ENCODE peak calls at places on chromosomes 3 and 15, in four cellular contexts. M is HFF-Myc, L is foreskin fibroblast, I is PC-3. E is an unnamed sample.

GRCh38 chr3:150179330-150179729 is 208.6 kb upstream of the PFN2 start:
- DNase-seq in I (no peak), L (no peak), M (no peak), E (no peak)

GRCh38 chr15:64019764-64020163 is 26.5 kb downstream of the DAPK2 start:
- DNase-seq in I (peak; percentile 94), M (no peak), L (no peak), E (no peak)

GRCh38 chr3:122754867-122755835 is 38.5 kb downstream of the HSPBAP1 start:
- DNase-seq in L (peak; percentile 34), M (no peak), I (peak; percentile 85), E (peak; percentile 13)

GRCh38 chr3:29852767-29853166 is 571.9 kb downstream of the RBMS3 start:
- DNase-seq in I (no peak), L (no peak), M (no peak), E (no peak)

GRCh38 chr3:155766206-155766605 is 21.3 kb upstream of the PLCH1 start:
- DNase-seq in M (no peak), L (no peak), I (peak; percentile 66), E (no peak)

GRCh38 chr3:151434151-151434890 is 26.5 kb downstream of the IGSF10 start:
- DNase-seq in L (peak; percentile 82), M (peak; percentile 41), I (peak; percentile 92), E (peak; percentile 79)

GRCh38 chr15:42727740-42728355 is 9.1 kb downstream of the CDAN1 start:
- DNase-seq in L (no peak), I (no peak), M (no peak), E (no peak)

GRCh38 chr3:135248217-135248616 is 453.2 kb downstream of the EPHB1 start:
- DNase-seq in M (no peak), L (no peak), I (no peak), E (no peak)

GRCh38 chr3:53192608-53193007 is 31.6 kb downstream of the PRKCD start:
- DNase-seq in I (no peak), L (no peak), M (no peak), E (no peak)

GRCh38 chr3:53191836-53192480 is 30.9 kb downstream of the PRKCD start:
- DNase-seq in M (no peak), I (no peak), L (no peak), E (no peak)

GRCh38 chr3:53194218-53195065 is 33.4 kb downstream of the PRKCD start:
- DNase-seq in L (peak; percentile 21), I (peak; percentile 55), M (peak; percentile 37), E (no peak)

GRCh38 chr3:53195066-53195450 is 34.0 kb downstream of the PRKCD start:
- DNase-seq in M (no peak), I (no peak), L (no peak), E (no peak)

DNA sequence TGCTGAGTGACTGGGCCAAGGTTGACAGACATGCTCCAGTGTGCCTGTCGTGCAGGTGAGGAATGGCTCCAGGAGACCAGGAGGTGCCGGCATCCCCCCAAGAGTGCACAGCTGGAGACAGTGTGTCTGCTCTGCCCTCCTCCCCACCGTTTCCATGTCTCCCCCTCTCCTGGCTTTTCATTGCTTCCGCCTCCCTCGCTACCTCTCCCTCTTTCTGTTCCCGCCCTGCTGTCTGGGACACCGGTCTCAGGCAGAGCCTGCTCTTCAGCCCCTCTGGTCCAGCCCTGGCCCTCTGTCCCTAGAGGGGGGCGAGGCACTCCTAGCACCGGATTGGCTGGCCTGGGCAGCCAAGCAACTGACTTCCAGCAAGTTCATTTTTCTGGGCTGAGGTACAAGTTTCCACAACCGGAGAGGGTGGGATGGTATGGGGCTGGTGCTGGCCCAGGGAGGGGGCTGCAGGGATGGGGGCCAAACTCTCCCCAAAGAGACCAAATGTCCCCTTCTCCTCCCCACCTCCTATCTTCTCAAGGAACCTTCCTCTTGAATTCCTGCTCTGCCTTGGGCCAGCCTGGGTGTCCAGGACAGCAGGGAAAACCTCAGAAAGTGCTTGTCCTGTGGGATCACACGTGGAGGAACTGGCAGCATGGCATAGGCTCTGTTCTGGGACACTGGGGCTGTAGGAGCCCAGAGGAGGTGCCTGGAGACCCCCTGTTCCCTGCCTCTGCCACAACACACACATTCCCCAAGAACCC is 32.6 kb downstream of the PRKCD start:
- DNase-seq in I (no peak), L (no peak), M (no peak), E (no peak)
- H3K4me3 ChIP-seq in I (no peak overlapping the region), L (no peak overlapping the region), M (no peak overlapping the region), E (no peak overlapping the region)

GRCh38 chr3:190486201-190486865 is 27.6 kb upstream of the IL1RAP start:
- DNase-seq in L (no peak), M (no peak), I (peak; percentile 82), E (no peak)

GRCh38 chr3:190486908-190487607 is 26.8 kb upstream of the IL1RAP start:
- DNase-seq in L (no peak), I (no peak), M (no peak), E (no peak)

DNA sequence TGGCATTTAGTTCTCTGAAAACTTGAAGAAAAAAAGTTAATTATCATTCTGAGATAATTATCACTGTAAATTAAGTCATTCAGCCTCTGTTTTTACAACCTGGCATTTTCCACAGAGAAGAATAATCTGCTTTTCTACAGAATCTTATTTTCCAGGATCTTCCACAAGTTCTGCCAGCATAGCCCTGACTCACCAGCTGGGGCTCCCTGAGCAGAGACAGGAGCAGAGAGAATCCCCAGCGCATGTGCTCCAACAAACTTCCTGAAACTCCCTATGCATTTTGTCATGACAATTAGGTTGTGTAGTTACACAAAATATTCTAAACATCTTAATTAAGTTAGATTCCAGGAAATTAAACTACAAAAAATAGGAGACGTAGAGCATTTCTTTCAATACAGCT is 32.1 kb upstream of the TMEM207 start:
- DNase-seq in I (no peak), L (no peak), M (no peak), E (no peak)
- TF ChIP-seq CTCF in I (no peak), L (no peak), M (no peak), E (no peak)

GRCh38 chr15:77059761-77060345 is 11.1 kb downstream of the TSPAN3 start:
- DNase-seq in M (no peak), L (no peak), I (no peak), E (no peak)
- H3K4me3 ChIP-seq in M (no peak overlapping the region), L (no peak overlapping the region), I (no peak overlapping the region), E (no peak overlapping the region)

GRCh38 chr3:39809995-39810595 is 686 bp downstream of the MYRIP start:
- DNase-seq in L (no peak), M (no peak), I (no peak), E (no peak)

GRCh38 chr3:39810647-39811161 is 1.3 kb downstream of the MYRIP start:
- DNase-seq in I (no peak), M (no peak), L (no peak), E (no peak)

GRCh38 chr3:39814007-39814406 is 4.6 kb downstream of the MYRIP start:
- DNase-seq in I (no peak), M (no peak), L (peak; percentile 83), E (no peak)

GRCh38 chr3:39811561-39811960 is 2.2 kb downstream of the MYRIP start:
- DNase-seq in L (no peak), I (no peak), M (no peak), E (no peak)

DNA sequence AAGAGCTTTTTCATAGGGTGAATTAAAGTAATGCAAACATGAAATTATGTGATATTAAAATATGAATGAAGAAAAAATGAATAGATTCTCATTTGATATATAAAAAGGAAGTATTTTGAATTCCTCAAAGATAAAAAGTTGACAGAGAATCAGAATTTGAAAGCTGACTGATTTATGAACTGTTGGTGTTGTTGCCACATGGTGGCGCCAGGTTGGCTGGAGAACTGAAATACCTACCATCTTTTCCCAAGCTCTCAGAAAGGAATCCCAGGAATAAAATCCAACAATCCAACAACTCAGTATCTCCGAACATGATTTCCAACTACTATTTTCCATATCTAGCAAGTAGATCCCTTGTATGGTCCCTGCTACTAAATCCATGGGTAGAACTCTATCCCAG is 3.1 kb downstream of the MYRIP start:
- DNase-seq in I (no peak), L (no peak), M (no peak), E (no peak)
- TF ChIP-seq CTCF in I (peak; percentile 61), L (no peak), M (peak; percentile 31), E (peak; percentile 45)